ENCODE peak calls at places on chromosomes 4 and X, in ten cellular contexts. P is NCI-H748 treated with DMSO at 0.1 percent for 48 hours; Z is AG04450; W is activated naive CD8-positive, alpha-beta T cell treated with anti-CD3 and anti-CD28 coated beads, Interleukin-2, amount 50 U/mL, for 24 hours; M is HuH-7.5; L is GM23338; G is NB4; I is GM13977; K is astrocyte of the hippocampus; B is amniotic stem cell. F is an unnamed sample.

GRCh38 chr4:152935138-152935537 is 985 bp upstream of the FHDC1 start:
- DNase-seq in W (peak; percentile 20), M (peak; percentile 36), L (peak; percentile 86), G (peak; percentile 52), B (no peak), K (peak; percentile 25), Z (no peak), I (peak; percentile 44), P (no peak), F (peak; percentile 11)

GRCh38 chr4:140296871-140297570 is 76.4 kb upstream of the SCOC start:
- DNase-seq in W (no peak), M (no peak), I (no peak), B (no peak), P (peak; percentile 42), G (no peak), K (peak; percentile 15), Z (no peak), L (no peak), F (peak; percentile 60)

GRCh38 chr4:121375262-121375661 is 5.6 kb downstream of the QRFPR start:
- DNase-seq in Z (no peak), I (no peak), M (no peak), B (no peak), P (no peak), L (no peak), G (no peak), K (peak; percentile 38), W (no peak), F (peak; percentile 66)

GRCh38 chrX:68292471-68292870 is 140.8 kb downstream of the OPHN1 start:
- DNase-seq in G (no peak), L (no peak), W (no peak), K (peak; percentile 13), M (no peak), I (no peak), B (no peak), Z (no peak), P (no peak), F (peak; percentile 40)

GRCh38 chr4:156901871-156902270 is 69.7 kb downstream of the PDGFC start:
- DNase-seq in K (no peak), P (no peak), L (no peak), Z (no peak), W (no peak), M (no peak), B (no peak), I (no peak), G (no peak), F (no peak)

GRCh38 chr4:153471691-153472080 is 5.5 kb downstream of the TMEM131L start:
- DNase-seq in L (no peak), K (no peak), I (peak; percentile 42), M (no peak), G (no peak), W (no peak), Z (no peak), B (no peak), P (no peak), F (no peak)

GRCh38 chrX:47384502-47384901 is 14.1 kb downstream of the ZNF157 start:
- DNase-seq in B (no peak), G (peak; percentile 69), I (peak; percentile 55), K (peak; percentile 73), P (peak; percentile 53), W (peak; percentile 62), L (peak; percentile 85), Z (peak; percentile 3), M (no peak), F (peak; percentile 69)

GRCh38 chr4:1249731-1250526 is 999 bp upstream of the CTBP1 start:
- DNase-seq in Z (no peak), K (peak; percentile 68), W (peak; percentile 65), P (no peak), G (no peak), M (peak; percentile 70), B (no peak), L (peak; percentile 66), I (peak; percentile 85), F (peak; percentile 62)

GRCh38 chr4:7902101-7902553 is 37.5 kb downstream of the AFAP1 start:
- DNase-seq in Z (no peak), G (no peak), L (no peak), I (no peak), P (peak; percentile 53), K (no peak), W (no peak), M (no peak), B (no peak), F (no peak)

GRCh38 chr4:107863416-107863815 is 38.7 kb downstream of the SGMS2 start:
- DNase-seq in L (no peak), W (no peak), I (no peak), B (no peak), K (no peak), G (no peak), M (no peak), Z (no peak), P (no peak), F (no peak)

GRCh38 chr4:47270226-47270888 is 193.1 kb downstream of the COMMD8 start:
- DNase-seq in P (peak; percentile 15), Z (no peak), K (peak; percentile 37), W (no peak), M (no peak), G (no peak), L (peak; percentile 17), B (no peak), I (no peak), F (no peak)

GRCh38 chrX:129980540-129981206 is 1.8 kb upstream of the BCORL1 start:
- DNase-seq in K (peak; percentile 38), G (peak; percentile 66), I (peak; percentile 64), P (no peak), Z (no peak), L (peak; percentile 58), W (peak; percentile 23), M (no peak), B (no peak), F (no peak)

GRCh38 chr4:135240796-135241195 is 1039.2 kb upstream of the PABPC4L start:
- DNase-seq in P (no peak), I (no peak), Z (peak; percentile 10), B (no peak), G (no peak), M (no peak), K (no peak), W (no peak), L (no peak), F (no peak)

GRCh38 chrX:47162927-47163583 is 18.0 kb downstream of the RBM10 start:
- DNase-seq in I (no peak), G (no peak), Z (no peak), M (no peak), B (no peak), W (no peak), K (no peak), P (no peak), L (no peak), F (no peak)

F was measured in kidney tubule cell.